ENCODE peak calls at places on chromosomes 3 and 15, in four cellular contexts. C, B, J and D are unnamed samples.

GRCh38 chr3:31721709-31722108 is 189.0 kb downstream of the STT3B start:
- DNase-seq in C (peak), J (no peak), B (no peak), D (no peak)

GRCh38 chr3:21484323-21485154 is 266.5 kb downstream of the ZNF385D start:
- DNase-seq in J (peak), B (peak), C (peak), D (peak)

GRCh38 chr15:31782951-31783350 is 247.4 kb upstream of the CHRNA7 start:
- DNase-seq in J (no peak), C (no peak), B (no peak), D (no peak)

GRCh38 chr3:185371683-185372082 is 8.7 kb downstream of the MAP3K13 start:
- DNase-seq in J (no peak), C (no peak), B (peak), D (no peak)

GRCh38 chr15:22966321-22967083 is 13.7 kb downstream of the CYFIP1 start:
- DNase-seq in B (no peak), J (no peak), C (no peak), D (no peak)

GRCh38 chr3:139434764-139435291 is 41.5 kb downstream of the RBP2 start:
- DNase-seq in B (no peak), J (no peak), C (no peak), D (no peak)

GRCh38 chr3:190862209-190863118 is at the start of gene GMNC:
- DNase-seq in J (no peak), C (peak), B (peak), D (peak)

GRCh38 chr3:150327678-150328667 is 80.1 kb upstream of the TSC22D2 start:
- DNase-seq in B (no peak), C (no peak), J (no peak), D (no peak)

GRCh38 chr3:126355777-126356372 is 1.3 kb downstream of the KLF15 start:
- DNase-seq in B (peak), J (no peak), C (peak), D (peak)

GRCh38 chr3:156814295-156814694 is 11.9 kb upstream of the LEKR1 start:
- DNase-seq in B (no peak), J (no peak), C (no peak), D (no peak)

GRCh38 chr3:61157414-61157813 is 93.8 kb downstream of the FHIT start:
- DNase-seq in B (no peak), J (peak), C (no peak), D (no peak)

GRCh38 chr3:161069441-161070251 is 35.5 kb downstream of the B3GALNT1 start:
- DNase-seq in C (no peak), J (peak), B (no peak), D (no peak)

GRCh38 chr3:107983247-107983646 is 107.6 kb downstream of the CD47 start:
- DNase-seq in J (no peak), B (no peak), C (no peak), D (no peak)

GRCh38 chr3:136245691-136246090 is 4.4 kb upstream of the PCCB start:
- DNase-seq in C (no peak), B (no peak), J (no peak), D (no peak)

GRCh38 chr3:39910828-39911464 is 101.5 kb downstream of the MYRIP start:
- DNase-seq in C (peak), J (no peak), B (no peak), D (no peak)

GRCh38 chr3:52088445-52089367 is 32.3 kb upstream of the DUSP7 start:
- DNase-seq in C (peak), J (no peak), B (peak), D (no peak)

GRCh38 chr15:53401503-53401902 is 358.0 kb downstream of the WDR72 start:
- DNase-seq in C (no peak), J (no peak), B (no peak), D (no peak)

GRCh38 chr3:108780235-108780634 is 23.0 kb upstream of the RETNLB start:
- DNase-seq in B (no peak), C (no peak), J (no peak), D (no peak)

GRCh38 chr3:146072824-146073223 is 88.2 kb downstream of the PLOD2 start:
- DNase-seq in C (no peak), J (no peak), B (no peak), D (no peak)

GRCh38 chr15:66740802-66741201 is 38.8 kb downstream of the SMAD6 start:
- DNase-seq in J (no peak), C (no peak), B (no peak), D (no peak)

GRCh38 chr3:187165144-187165543 is 25.8 kb upstream of the RPL39L start:
- DNase-seq in J (no peak), C (peak), B (peak), D (peak)

GRCh38 chr15:89971592-89971997 is 29.5 kb upstream of the ZNF710 start:
- DNase-seq in B (peak), C (peak), J (peak), D (peak)

GRCh38 chr15:75669191-75669878 is 21.6 kb downstream of the SNX33 start:
- DNase-seq in J (no peak), B (no peak), C (no peak), D (no peak)

GRCh38 chr3:194857459-194858113 is 171.9 kb downstream of the FAM43A start:
- DNase-seq in J (no peak), C (no peak), B (no peak), D (no peak)

GRCh38 chr15:51367322-51367976 is 26.0 kb downstream of the GLDN start:
- DNase-seq in J (no peak), B (no peak), C (no peak), D (no peak)

GRCh38 chr15:82021992-82022391 is 23.8 kb downstream of the MEX3B start:
- DNase-seq in C (no peak), B (peak), J (no peak), D (no peak)

GRCh38 chr15:89492111-89492641 is 4.2 kb downstream of the RHCG start:
- DNase-seq in J (no peak), C (no peak), B (peak), D (peak)

GRCh38 chr15:40235201-40235890 is 3.5 kb upstream of the PAK6 start:
- DNase-seq in C (no peak), B (peak), J (no peak), D (no peak)

GRCh38 chr15:68503791-68504720 is 72.1 kb upstream of the ITGA11 start:
- DNase-seq in C (no peak), B (no peak), J (no peak), D (peak)

GRCh38 chr3:100656945-100657344 is 47.5 kb downstream of the ADGRG7 start:
- DNase-seq in B (no peak), C (no peak), J (no peak), D (no peak)

GRCh38 chr15:38041576-38041975 is 107.1 kb downstream of the TMCO5A start:
- DNase-seq in B (no peak), C (no peak), J (no peak), D (no peak)

GRCh38 chr3:77256584-77257488 is 216.9 kb downstream of the ROBO2 start:
- DNase-seq in C (no peak), J (no peak), B (no peak), D (no peak)

DNA sequence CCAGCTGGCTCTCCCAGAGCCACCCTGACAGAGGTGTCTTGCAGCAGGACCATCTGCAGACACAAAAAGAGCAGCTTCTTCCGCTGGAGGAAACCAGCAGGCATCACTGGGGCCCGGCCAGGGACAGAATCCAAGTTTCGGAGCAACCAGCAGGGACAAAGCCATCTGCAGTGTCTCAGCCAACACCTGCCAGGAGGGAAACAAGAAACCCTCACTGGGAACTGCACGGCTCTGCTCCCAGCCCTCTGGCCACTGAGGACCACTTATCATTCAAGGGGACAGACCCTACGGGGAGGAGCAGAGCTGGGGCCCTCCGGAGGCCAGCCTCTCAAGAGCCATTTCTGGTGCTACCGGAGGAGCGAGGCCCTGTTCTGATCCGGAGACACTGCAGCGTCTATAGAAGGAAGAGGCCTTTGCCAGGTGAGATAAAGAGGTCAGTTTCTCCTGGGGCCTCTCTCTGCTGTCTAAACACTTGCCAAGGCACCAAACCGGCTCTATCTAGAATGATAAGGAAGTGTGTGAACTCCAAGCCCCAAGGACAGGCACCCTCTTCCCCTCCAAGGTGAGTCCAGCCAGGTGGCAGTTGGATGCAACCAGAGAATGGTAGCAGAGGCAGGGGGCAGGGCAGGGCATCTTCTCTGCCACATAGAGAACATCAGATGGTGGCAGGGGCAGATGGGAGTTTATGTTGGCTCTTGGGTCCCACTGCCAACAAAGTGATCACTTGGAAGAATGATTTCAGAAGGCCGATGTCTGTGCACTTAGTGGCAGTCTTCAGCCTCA is 89.0 kb downstream of the CHSY1 start:
- DNase-seq in C (no peak), B (no peak), J (no peak), D (no peak)
- TF ChIP-seq TCF12 in C (no peak), B (no peak), J (no peak), D (no peak)

GRCh38 chr3:184361932-184362667 is 590 bp downstream of the POLR2H start:
- DNase-seq in J (no peak), B (peak), C (no peak), D (peak)
- TF ChIP-seq TCF12 in J (no peak), B (peak), C (no peak), D (no peak)

DNA sequence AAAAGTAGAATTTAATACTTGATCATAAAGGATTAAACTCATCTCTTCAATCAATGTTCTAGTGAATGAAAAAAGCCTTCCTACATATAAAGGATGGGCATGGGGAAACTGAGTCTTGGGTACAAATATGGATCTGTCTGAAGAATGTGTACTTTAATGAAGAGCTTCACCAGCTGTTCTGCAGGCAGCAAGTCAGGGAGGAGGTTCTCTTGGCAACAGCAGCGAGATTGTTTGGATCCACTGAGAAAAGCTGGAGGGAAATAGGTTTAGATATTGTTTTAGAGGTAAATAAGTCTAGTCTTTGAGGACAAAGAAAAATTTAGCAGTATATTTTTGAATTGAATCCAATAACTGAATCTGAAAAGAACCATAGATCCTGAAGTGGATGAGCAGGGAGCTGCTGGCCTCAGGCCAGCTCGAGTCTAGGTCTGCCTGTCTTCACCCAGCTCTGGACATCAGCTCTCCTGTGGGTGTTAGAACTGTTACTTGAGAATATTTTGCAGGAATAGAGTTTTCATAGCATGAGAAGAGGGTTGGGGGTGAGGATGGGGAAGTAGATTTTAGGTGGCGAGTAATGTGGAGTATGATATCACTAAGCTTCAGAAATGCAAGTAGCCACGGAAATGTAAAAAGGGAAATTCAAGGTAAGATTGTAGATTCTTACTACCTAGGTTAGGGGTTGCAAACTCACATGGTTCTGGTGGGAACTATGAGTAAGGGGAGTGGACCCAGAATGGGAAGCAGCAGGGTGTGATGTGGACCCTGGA is 6.0 kb downstream of the RAB8B start:
- DNase-seq in B (no peak), J (no peak), C (no peak), D (no peak)
- TF ChIP-seq TCF12 in B (no peak), J (no peak), C (no peak), D (no peak)

GRCh38 chr3:132311860-132312259 is 5.3 kb upstream of the ACP3 start:
- DNase-seq in C (no peak), B (no peak), J (no peak), D (no peak)
- TF ChIP-seq TCF12 in C (no peak), B (no peak), J (no peak), D (no peak)

GRCh38 chr3:28617821-28618220 is 269.2 kb upstream of the AZI2 start:
- DNase-seq in J (no peak), C (no peak), B (no peak), D (no peak)
- TF ChIP-seq TCF12 in J (no peak), C (no peak), B (no peak), D (no peak)

GRCh38 chr3:49769516-49769915 is 16.8 kb downstream of the IP6K1 start:
- DNase-seq in B (no peak), C (no peak), J (no peak), D (no peak)
- TF ChIP-seq TCF12 in B (no peak), C (no peak), J (no peak), D (no peak)

DNA sequence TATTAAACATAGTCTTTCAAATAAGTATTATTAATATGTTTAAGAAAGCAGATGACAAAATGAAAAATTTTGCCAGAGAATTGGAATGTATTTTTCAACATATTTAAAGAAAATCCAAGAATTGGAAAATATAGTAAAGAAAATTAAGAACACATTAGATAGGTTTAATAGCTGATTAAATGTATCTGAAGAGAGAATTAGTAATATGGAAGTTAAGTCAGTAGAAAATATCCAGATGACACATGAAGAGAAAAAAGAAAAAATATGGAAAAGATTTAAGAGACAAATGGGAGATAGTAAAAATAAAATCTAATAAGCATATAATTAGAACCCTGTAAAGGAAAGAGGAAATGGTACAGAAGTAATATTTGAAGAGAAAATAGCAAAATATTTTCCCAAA is 18.0 kb upstream of the POMGNT2 start:
- DNase-seq in B (no peak), C (no peak), J (no peak), D (no peak)
- TF ChIP-seq TCF12 in B (no peak), C (no peak), J (no peak), D (no peak)

DNA sequence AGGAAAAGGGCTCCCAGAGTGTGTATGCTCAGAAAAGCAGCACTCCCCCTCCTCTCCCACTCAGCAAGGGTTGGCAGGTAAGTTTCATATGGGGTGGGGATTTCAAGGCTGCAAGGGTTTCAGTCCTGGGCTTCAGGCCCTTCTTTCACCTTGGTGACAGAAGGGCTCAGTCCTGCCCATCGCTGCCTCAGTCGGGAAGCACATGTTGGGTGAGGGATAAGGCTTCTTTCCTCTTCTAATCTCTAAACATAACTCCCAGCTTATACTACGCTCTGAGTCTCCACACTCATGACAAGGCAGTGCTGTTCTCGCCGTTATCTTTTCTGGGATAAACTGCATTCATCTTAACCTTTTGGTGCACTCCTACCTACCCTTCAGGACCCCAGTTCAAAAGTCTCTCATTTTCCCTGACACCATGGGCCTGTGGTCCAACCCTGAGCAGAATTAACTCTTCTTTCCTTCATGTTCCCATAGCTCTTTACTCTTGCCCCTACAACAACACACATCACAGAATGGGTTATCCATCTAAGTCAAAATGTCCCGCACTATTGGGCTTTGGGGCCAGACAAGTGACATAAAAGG is 17.0 kb downstream of the RAB43 start:
- DNase-seq in C (no peak), J (no peak), B (peak), D (no peak)
- TF ChIP-seq TCF12 in C (no peak), J (no peak), B (no peak), D (no peak)

GRCh38 chr3:11642455-11643162 is 1.1 kb downstream of the VGLL4 start:
- DNase-seq in B (peak), C (peak), J (peak), D (peak)
- TF ChIP-seq TCF12 in B (peak), C (peak), J (no peak), D (no peak)